ENCODE peak calls at places on chromosomes 3 and 15, in six cellular contexts. I, N, O, R, B and E are unnamed samples.

GRCh38 chr3:197811343-197811742 is 20.3 kb downstream of the LRCH3 start:
- DNase-seq in I (no peak), O (no peak), R (no peak), B (peak; percentile 75), N (peak; percentile 97), E (no peak)

GRCh38 chr3:162142511-162142910 is 645.9 kb downstream of the OTOL1 start:
- DNase-seq in I (no peak), B (peak; percentile 18), R (peak; percentile 0), O (no peak), N (peak; percentile 65), E (no peak)

GRCh38 chr15:77831989-77832388 is 199.3 kb upstream of the LINGO1 start:
- DNase-seq in I (no peak), B (no peak), O (no peak), N (no peak), R (no peak), E (no peak)

GRCh38 chr3:107657971-107658370 is 135.2 kb downstream of the BBX start:
- DNase-seq in N (peak; percentile 54), I (no peak), R (no peak), B (no peak), O (no peak), E (no peak)

GRCh38 chr3:14148041-14148985 is 23.5 kb downstream of the TMEM43 start:
- DNase-seq in B (no peak), O (no peak), N (no peak), I (no peak), R (no peak), E (no peak)

GRCh38 chr3:179719048-179719734 is 66.4 kb downstream of the USP13 start:
- DNase-seq in N (no peak), B (no peak), I (no peak), O (no peak), R (no peak), E (no peak)

GRCh38 chr3:10206166-10206511 is 41.4 kb downstream of the IRAK2 start:
- DNase-seq in I (no peak), O (no peak), B (no peak), R (no peak), N (no peak), E (no peak)

GRCh38 chr3:53079791-53080555 is 34.1 kb upstream of the SFMBT1 start:
- DNase-seq in N (no peak), O (no peak), R (no peak), B (no peak), I (no peak), E (no peak)

GRCh38 chr3:139157161-139157932 is 112.7 kb upstream of the PRR23C start:
- DNase-seq in I (no peak), N (no peak), B (no peak), R (no peak), O (no peak), E (no peak)

GRCh38 chr15:40333922-40334492 is 6.7 kb downstream of the CCDC9B start:
- DNase-seq in I (no peak), N (peak; percentile 92), O (no peak), B (no peak), R (no peak), E (no peak)

GRCh38 chr15:66027268-66027806 is 158.0 kb downstream of the RAB11A start:
- DNase-seq in O (no peak), I (no peak), B (peak; percentile 36), N (no peak), R (peak; percentile 83), E (no peak)

GRCh38 chr3:136255672-136256406 is 5.7 kb downstream of the PCCB start:
- DNase-seq in R (no peak), I (no peak), N (no peak), O (no peak), B (no peak), E (no peak)

GRCh38 chr3:126300001-126300760 is 57.0 kb downstream of the KLF15 start:
- DNase-seq in O (no peak), B (no peak), N (no peak), I (no peak), R (no peak), E (no peak)